ENCODE peak calls at places on chromosome 13, in six cellular contexts. F is IMR-90, V is tibial artery, U is kidney, J is fibroblast of mammary gland, R is MM.1S. K is an unnamed sample.

GRCh38 chr13:112368883-112369282 is 7.3 kb upstream of the SPACA7 start:
- DNase-seq in F (no peak), V (no peak), U (no peak), J (no peak), R (no peak), K (no peak)

GRCh38 chr13:73096173-73097117 is 37.6 kb downstream of the KLF5 start:
- DNase-seq in F (peak), V (no peak), U (peak), J (peak), R (no peak), K (no peak)

GRCh38 chr13:44764334-44764733 is 188.2 kb upstream of the TSC22D1 start:
- DNase-seq in F (no peak), V (no peak), U (no peak), J (no peak), R (no peak), K (no peak)

GRCh38 chr13:66102864-66103263 is 1127.3 kb downstream of the PCDH9 start:
- DNase-seq in F (peak), V (no peak), U (no peak), J (no peak), R (no peak), K (peak)

GRCh38 chr13:32940601-32941000 is 75.6 kb upstream of the KL start:
- DNase-seq in F (peak), V (no peak), U (peak), J (peak), R (no peak), K (peak)

GRCh38 chr13:30121666-30122065 is 185.7 kb downstream of the KATNAL1 start:
- DNase-seq in F (no peak), V (no peak), U (no peak), J (no peak), R (no peak), K (no peak)

GRCh38 chr13:104114111-104114510 is 1047.9 kb upstream of the SLC10A2 start:
- DNase-seq in F (peak), V (no peak), U (no peak), J (no peak), R (no peak), K (no peak)

GRCh38 chr13:78867655-78868054 is 208.7 kb upstream of the OBI1 start:
- DNase-seq in F (no peak), V (no peak), U (no peak), J (no peak), R (no peak), K (no peak)

GRCh38 chr13:75307370-75307984 is 174.5 kb downstream of the TBC1D4 start:
- DNase-seq in F (peak), V (no peak), U (no peak), J (no peak), R (no peak), K (no peak)

GRCh38 chr13:37429976-37430375 is 168.6 kb downstream of the POSTN start:
- DNase-seq in F (peak), V (no peak), U (no peak), J (peak), R (no peak), K (peak)

GRCh38 chr13:29591310-29591709 is 4.2 kb downstream of the SLC7A1 start:
- DNase-seq in F (peak), V (no peak), U (no peak), J (peak), R (no peak), K (peak)

GRCh38 chr13:52137489-52137888 is 8.6 kb upstream of the NEK5 start:
- DNase-seq in F (no peak), V (no peak), U (no peak), J (no peak), R (no peak), K (no peak)

GRCh38 chr13:33509642-33510229 is 224.2 kb upstream of the STARD13 start:
- DNase-seq in F (no peak), V (peak), U (peak), J (peak), R (no peak), K (peak)

GRCh38 chr13:51494151-51494550 is 41.3 kb upstream of the INTS6 start:
- DNase-seq in F (peak), V (no peak), U (no peak), J (peak), R (no peak), K (peak)

GRCh38 chr13:49258097-49258796 is 10.5 kb downstream of the CDADC1 start:
- DNase-seq in F (no peak), V (no peak), U (no peak), J (no peak), R (no peak), K (no peak)

GRCh38 chr13:94800423-94800822 is 88.1 kb upstream of the SOX21 start:
- DNase-seq in F (no peak), V (no peak), U (no peak), J (no peak), R (no peak), K (no peak)

GRCh38 chr13:103883698-103884097 is 817.5 kb upstream of the SLC10A2 start:
- DNase-seq in F (peak), V (no peak), U (no peak), J (peak), R (no peak), K (no peak)

GRCh38 chr13:94667190-94667589 is 45.2 kb downstream of the SOX21 start:
- DNase-seq in F (no peak), V (no peak), U (no peak), J (no peak), R (no peak), K (no peak)

GRCh38 chr13:27359203-27359821 is 65.1 kb upstream of the GTF3A start:
- DNase-seq in F (peak), V (peak), U (no peak), J (peak), R (peak), K (peak)

GRCh38 chr13:112873851-112874750 is 94.9 kb upstream of the MCF2L start:
- DNase-seq in F (peak), V (peak), U (peak), J (peak), R (peak), K (peak)

GRCh38 chr13:77918391-77919261 is at the start of gene EDNRB:
- DNase-seq in F (peak), V (no peak), U (peak), J (peak), R (no peak), K (peak)

GRCh38 chr13:73168226-73168992 is 109.6 kb downstream of the KLF5 start:
- DNase-seq in F (peak), V (no peak), U (no peak), J (no peak), R (no peak), K (peak)

GRCh38 chr13:102879793-102880499 is 34.1 kb downstream of the ERCC5 start:
- DNase-seq in F (no peak), V (no peak), U (no peak), J (no peak), R (no peak), K (no peak)

GRCh38 chr13:44249439-44249838 is 124.2 kb upstream of the SERP2 start:
- DNase-seq in F (peak), V (peak), U (no peak), J (peak), R (no peak), K (peak)

GRCh38 chr13:89695343-89696257 is 1651.9 kb upstream of the MIR17HG start:
- DNase-seq in F (peak), V (no peak), U (no peak), J (peak), R (peak), K (peak)

GRCh38 chr13:49357694-49358093 is 86.2 kb downstream of the CAB39L start:
- DNase-seq in F (peak), V (no peak), U (no peak), J (peak), R (no peak), K (peak)

GRCh38 chr13:51731759-51732158 is 72.2 kb downstream of the DHRS12 start:
- DNase-seq in F (peak), V (no peak), U (no peak), J (peak), R (no peak), K (peak)

GRCh38 chr13:45393941-45394570 is 24.1 kb downstream of the SLC25A30 start:
- DNase-seq in F (peak), V (no peak), U (no peak), J (peak), R (peak), K (peak)

GRCh38 chr13:94138831-94139230 is 340.7 kb downstream of the DCT start:
- DNase-seq in F (no peak), V (no peak), U (no peak), J (no peak), R (no peak), K (no peak)

GRCh38 chr13:113785051-113786010 is 26.3 kb downstream of the TMEM255B start:
- DNase-seq in F (peak), V (peak), U (no peak), J (peak), R (peak), K (peak)

GRCh38 chr13:48400820-48401219 is 12.1 kb downstream of the LPAR6 start:
- DNase-seq in F (peak), V (no peak), U (no peak), J (peak), R (peak), K (peak)

GRCh38 chr13:50679321-50679720 is 164.2 kb downstream of the DLEU7 start:
- DNase-seq in F (no peak), V (no peak), U (no peak), J (no peak), R (no peak), K (peak)

GRCh38 chr13:113976711-113977684 is 3.1 kb upstream of the C13orf46 start:
- DNase-seq in F (peak), V (peak), U (peak), J (peak), R (no peak), K (peak)

DNA sequence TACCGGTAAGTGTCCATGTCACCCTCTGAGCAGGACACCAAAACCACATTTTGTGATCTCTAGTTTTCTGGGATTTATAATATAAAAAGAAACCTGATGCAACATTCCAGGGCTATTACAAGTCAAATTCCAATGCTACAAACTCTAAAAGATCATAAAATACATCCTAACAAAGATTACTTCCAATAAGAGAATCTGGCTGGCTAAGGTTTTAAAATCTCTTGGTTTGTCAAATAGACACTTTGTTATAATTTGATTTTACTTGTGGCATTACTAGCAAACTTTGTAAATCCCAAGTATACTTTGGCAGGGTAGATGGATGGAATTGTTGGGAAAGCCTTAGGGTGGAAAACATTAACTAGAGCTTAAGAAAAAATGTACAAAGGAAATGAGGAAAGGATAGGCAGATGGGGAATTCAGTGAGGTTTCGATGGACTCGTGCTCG is 74.0 kb upstream of the POMP start:
- DNase-seq in F (peak), V (no peak), U (no peak), J (peak), R (no peak), K (peak)
- TF ChIP-seq CTCF in F (peak), V (no peak), U (no peak), J (no peak), R (no peak), K (no peak)

GRCh38 chr13:91399189-91400093 is 1.0 kb downstream of the GPC5 start:
- DNase-seq in F (no peak), V (peak), U (peak), J (no peak), R (no peak), K (no peak)
- H3K4me3 ChIP-seq in F (peak), V (peak), U (no peak), J (no peak), R (peak), K (no peak)

DNA sequence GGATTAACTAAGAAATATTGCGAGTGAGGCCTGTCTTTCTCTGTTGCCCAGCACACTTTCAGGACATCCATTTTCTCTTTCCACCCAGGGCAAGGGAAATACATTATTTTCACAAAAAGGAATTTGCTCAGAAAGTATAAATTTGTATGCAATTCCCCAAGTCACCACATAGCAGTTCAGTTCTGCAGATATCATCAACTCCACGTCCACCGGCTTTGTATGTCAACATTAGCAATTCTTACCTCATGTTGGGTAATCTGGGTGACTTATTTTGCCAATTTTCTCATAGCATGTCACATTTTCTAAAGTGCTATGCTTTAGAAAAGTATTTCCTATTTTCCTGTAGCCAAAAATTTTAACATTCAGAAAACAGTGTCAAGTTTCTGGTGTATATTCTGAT is 501.8 kb downstream of the EFNB2 start:
- DNase-seq in F (peak), V (no peak), U (no peak), J (peak), R (no peak), K (peak)
- TF ChIP-seq CTCF in F (peak), V (peak), U (no peak), J (peak), R (no peak), K (peak)

GRCh38 chr13:57627663-57628062 is 3.9 kb upstream of the PCDH17 start:
- DNase-seq in F (peak), V (no peak), U (no peak), J (peak), R (peak), K (peak)

GRCh38 chr13:57629391-57629804 is 2.1 kb upstream of the PCDH17 start:
- DNase-seq in F (no peak), V (peak), U (no peak), J (no peak), R (no peak), K (peak)

GRCh38 chr13:57629821-57630235 is 1.7 kb upstream of the PCDH17 start:
- DNase-seq in F (peak), V (peak), U (peak), J (peak), R (no peak), K (peak)

DNA sequence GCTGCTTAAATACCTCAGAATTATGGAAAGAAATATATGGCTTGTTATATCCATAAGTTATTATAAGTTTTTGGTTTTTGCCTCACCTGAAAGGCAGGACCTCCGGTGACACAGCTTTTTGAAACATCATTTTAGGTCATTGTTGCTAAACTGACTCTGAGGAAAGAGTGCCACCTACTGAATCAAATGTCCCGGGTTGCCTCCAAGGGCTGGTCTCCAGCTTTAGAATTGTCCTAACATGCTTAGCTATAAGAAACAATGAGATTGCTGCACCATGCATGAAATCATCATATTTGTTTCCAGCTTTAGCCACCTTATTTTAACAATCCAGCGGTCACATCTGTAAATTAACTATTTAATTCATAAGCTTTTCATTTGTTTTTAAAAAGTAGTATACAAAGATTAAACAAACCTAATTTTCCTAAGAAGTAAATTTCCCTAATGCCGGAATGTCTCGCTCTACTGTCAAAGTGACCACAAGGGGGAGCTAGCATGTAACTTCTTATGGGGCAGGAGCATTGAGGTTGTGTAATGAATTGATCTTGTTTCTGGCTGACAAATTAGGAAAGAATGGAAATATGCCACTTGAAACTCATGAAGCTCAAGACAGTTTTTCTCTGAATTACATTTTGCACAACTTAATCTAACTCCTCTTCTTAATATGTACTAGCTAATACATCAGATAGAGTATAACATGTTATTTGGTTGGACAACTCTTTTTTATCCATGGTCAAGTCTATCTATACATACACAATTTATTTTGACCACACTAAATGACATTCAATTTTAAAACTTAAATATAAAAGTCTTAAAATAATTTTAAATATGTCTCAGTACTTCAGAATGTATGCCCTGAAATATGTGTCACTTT is 6.7 kb upstream of the PCDH17 start:
- DNase-seq in F (peak), V (no peak), U (no peak), J (peak), R (peak), K (peak)
- H3K4me3 ChIP-seq in F (no peak), V (no peak), U (no peak), J (no peak), R (no peak), K (no peak)

GRCh38 chr13:106322628-106323027 is 212.8 kb downstream of the EFNB2 start:
- DNase-seq in F (no peak), V (no peak), U (no peak), J (no peak), R (no peak), K (no peak)
- TF ChIP-seq CTCF in F (no peak), V (no peak), U (no peak), J (no peak), R (no peak), K (no peak)

DNA sequence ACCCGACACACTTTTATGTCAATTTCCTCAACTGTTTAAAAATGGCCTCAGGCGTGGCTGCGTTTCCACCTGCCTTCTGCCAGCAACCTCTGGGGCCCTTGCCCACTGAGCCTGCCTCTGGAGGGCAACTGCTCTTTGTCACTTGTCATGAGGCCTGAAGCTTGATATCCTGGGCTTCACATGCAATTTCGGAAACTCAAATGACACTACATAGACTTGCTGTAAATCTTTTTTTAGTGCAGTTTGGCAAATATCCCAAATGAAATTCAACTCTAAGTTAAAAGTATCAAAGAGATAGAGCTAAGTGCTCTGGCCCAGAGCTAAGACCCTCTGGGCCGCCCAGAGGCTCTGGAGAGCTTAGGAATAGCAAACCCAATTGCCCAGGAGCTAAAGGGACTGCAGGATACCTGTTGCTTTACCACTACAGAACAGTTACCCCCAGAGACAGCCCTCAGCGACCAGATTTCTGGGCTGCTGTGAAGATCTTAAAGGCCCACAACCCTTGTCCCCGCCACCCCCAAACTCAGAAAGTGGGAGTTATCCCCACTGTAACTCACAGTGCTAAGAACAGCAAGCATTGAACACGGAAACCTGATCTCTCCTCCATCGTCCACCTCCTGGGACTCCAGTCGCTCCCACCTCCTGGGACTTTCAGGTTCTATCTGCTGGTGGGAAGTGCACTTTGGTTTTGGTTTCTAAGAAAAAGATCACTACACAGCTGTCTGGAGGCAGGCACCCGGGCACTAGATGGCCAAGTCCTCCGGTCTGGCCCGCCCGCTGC is 19.4 kb downstream of the GJA3 start:
- DNase-seq in F (no peak), V (no peak), U (no peak), J (no peak), R (no peak), K (no peak)
- H3K4me3 ChIP-seq in F (no peak), V (no peak), U (no peak), J (no peak), R (no peak), K (no peak)

GRCh38 chr13:25177636-25178035 is 5.5 kb upstream of the AMER2 start:
- DNase-seq in F (no peak), V (no peak), U (no peak), J (no peak), R (no peak), K (no peak)

GRCh38 chr13:25178070-25178469 is 6.0 kb upstream of the AMER2 start:
- DNase-seq in F (no peak), V (no peak), U (no peak), J (no peak), R (no peak), K (no peak)

GRCh38 chr13:25180450-25180794 is 8.3 kb upstream of the AMER2 start:
- DNase-seq in F (no peak), V (no peak), U (no peak), J (no peak), R (no peak), K (no peak)

GRCh38 chr13:25179810-25180437 is 7.8 kb upstream of the AMER2 start:
- DNase-seq in F (no peak), V (no peak), U (no peak), J (no peak), R (no peak), K (no peak)

DNA sequence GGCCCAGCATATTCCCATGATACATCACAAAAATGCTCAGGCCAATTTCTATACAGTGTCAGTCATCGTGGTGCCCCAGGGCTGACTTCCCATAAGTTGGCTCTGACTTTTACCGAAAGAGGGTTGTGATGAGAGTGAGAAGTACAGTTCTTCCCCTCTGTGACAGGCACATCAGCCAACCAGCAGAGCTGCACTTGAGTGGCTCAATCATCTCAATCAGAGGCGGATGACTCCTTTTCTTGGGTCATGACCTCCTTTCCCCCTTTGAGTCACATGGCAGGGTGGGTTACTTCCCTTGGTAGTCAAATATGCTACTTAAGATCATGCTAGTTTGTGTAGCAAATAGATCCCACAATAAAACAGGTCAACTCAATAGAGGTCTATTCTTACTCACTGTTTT is 6.9 kb upstream of the AMER2 start:
- DNase-seq in F (no peak), V (no peak), U (no peak), J (no peak), R (no peak), K (no peak)
- TF ChIP-seq CTCF in F (no peak), V (no peak), U (no peak), J (no peak), R (no peak), K (no peak)